ENCODE peak calls at places on chromosomes 3 and 15, in ten cellular contexts. O is lower lobe of right lung; U is T-cell; I is body of pancreas; L is Right ventricle myocardium superior; J is aorta; W is activated naive CD8-positive, alpha-beta T cell treated with anti-CD3 and anti-CD28 coated beads, Interleukin-2, amount 50 U/mL, for 24 hours; A is PC-3; S is gastroesophageal sphincter; K is left lung. H is an unnamed sample.

GRCh38 chr3:4011136-4011535 is 211.9 kb downstream of the LRRN1 start:
- ATAC-seq in O (no peak), U (no peak), I (no peak), L (no peak), J (peak; percentile 11), W (no peak), A (no peak), S (peak; percentile 39), K (no peak), H (no peak)

GRCh38 chr3:131725414-131725813 is 222.6 kb upstream of the MRPL3 start:
- ATAC-seq in O (no peak), U (no peak), I (no peak), L (no peak), J (no peak), W (no peak), A (no peak), S (no peak), K (no peak), H (no peak)

GRCh38 chr3:196096382-196096953 is 14.6 kb upstream of the TFRC start:
- ATAC-seq in O (peak; percentile 43), U (no peak), I (peak; percentile 73), L (peak; percentile 97), J (peak; percentile 79), W (peak; percentile 32), A (no peak), S (peak; percentile 83), K (peak; percentile 59), H (no peak)

GRCh38 chr3:122941233-122942206 is 86.0 kb downstream of the SEMA5B start:
- ATAC-seq in O (no peak), U (no peak), I (no peak), L (no peak), J (no peak), W (peak; percentile 25), A (peak; percentile 18), S (no peak), K (no peak), H (no peak)

GRCh38 chr3:108554913-108555571 is 34.2 kb downstream of the CIP2A start:
- ATAC-seq in O (no peak), U (no peak), I (peak; percentile 55), L (peak; percentile 36), J (no peak), W (no peak), A (peak; percentile 54), S (no peak), K (peak; percentile 79), H (no peak)

GRCh38 chr3:123377173-123377740 is 71.6 kb downstream of the ADCY5 start:
- ATAC-seq in O (no peak), U (no peak), I (no peak), L (no peak), J (no peak), W (no peak), A (no peak), S (no peak), K (no peak), H (no peak)

GRCh38 chr3:194732617-194733016 is 46.9 kb downstream of the FAM43A start:
- ATAC-seq in O (no peak), U (no peak), I (no peak), L (no peak), J (no peak), W (no peak), A (no peak), S (no peak), K (no peak), H (no peak)

GRCh38 chr3:184029456-184029950 is 2.0 kb upstream of the HTR3D start:
- ATAC-seq in O (no peak), U (no peak), I (no peak), L (no peak), J (no peak), W (no peak), A (no peak), S (no peak), K (no peak), H (no peak)

GRCh38 chr15:40545457-40545856 is 19.4 kb downstream of the CCDC32 start:
- ATAC-seq in O (no peak), U (no peak), I (no peak), L (no peak), J (no peak), W (no peak), A (no peak), S (no peak), K (no peak), H (no peak)

GRCh38 chr15:70597056-70597603 is 166.2 kb downstream of the UACA start:
- ATAC-seq in O (no peak), U (no peak), I (no peak), L (no peak), J (no peak), W (no peak), A (peak; percentile 40), S (no peak), K (no peak), H (no peak)

GRCh38 chr3:169619793-169620192 is 43.7 kb downstream of the MECOM start:
- ATAC-seq in O (no peak), U (no peak), I (no peak), L (no peak), J (no peak), W (no peak), A (no peak), S (no peak), K (no peak), H (no peak)

GRCh38 chr3:128098234-128098633 is 25.4 kb downstream of the RUVBL1 start:
- ATAC-seq in O (peak; percentile 50), U (no peak), I (peak; percentile 36), L (no peak), J (no peak), W (no peak), A (no peak), S (no peak), K (peak; percentile 66), H (no peak)

GRCh38 chr3:123871946-123872345 is 12.2 kb downstream of the MYLK start:
- ATAC-seq in O (no peak), U (no peak), I (no peak), L (no peak), J (no peak), W (no peak), A (peak; percentile 25), S (no peak), K (no peak), H (no peak)

GRCh38 chr15:62469874-62470688 is 305.0 kb upstream of the C2CD4B start:
- ATAC-seq in O (peak; percentile 83), U (no peak), I (peak; percentile 35), L (peak; percentile 75), J (peak; percentile 80), W (no peak), A (no peak), S (peak; percentile 83), K (peak; percentile 76), H (no peak)